ENCODE peak calls at places on chromosomes 16 and 17, in five cellular contexts. One of them, this sample, is unnamed.

GRCh38 chr17:76714822-76715461 is 4.2 kb upstream of the MXRA7 start:
- DNase-seq in AML-193: peak; percentile 67
- DNase-seq in HS-5: no peak
- DNase-seq in CD4-positive, alpha-beta T cell: peak; percentile 74
- DNase-seq in glutamatergic neuron: peak; percentile 83
- DNase-seq in this sample: no peak

GRCh38 chr17:17959520-17960361 is 12.5 kb downstream of the TOM1L2 start:
- DNase-seq in AML-193: no peak
- DNase-seq in HS-5: no peak
- DNase-seq in CD4-positive, alpha-beta T cell: no peak
- DNase-seq in glutamatergic neuron: no peak
- DNase-seq in this sample: no peak

GRCh38 chr16:23384878-23385277 is 68.1 kb downstream of the COG7 start:
- DNase-seq in AML-193: no peak
- DNase-seq in HS-5: no peak
- DNase-seq in CD4-positive, alpha-beta T cell: no peak
- DNase-seq in glutamatergic neuron: no peak
- DNase-seq in this sample: no peak

GRCh38 chr17:55163408-55163807 is 101.4 kb upstream of the HLF start:
- DNase-seq in AML-193: no peak
- DNase-seq in HS-5: no peak
- DNase-seq in CD4-positive, alpha-beta T cell: no peak
- DNase-seq in glutamatergic neuron: no peak
- DNase-seq in this sample: no peak

GRCh38 chr16:22816475-22816874 is 2.5 kb downstream of the HS3ST2 start:
- DNase-seq in AML-193: no peak
- DNase-seq in HS-5: no peak
- DNase-seq in CD4-positive, alpha-beta T cell: no peak
- DNase-seq in glutamatergic neuron: no peak
- DNase-seq in this sample: no peak

GRCh38 chr16:4016648-4017047 is 99.6 kb downstream of the ADCY9 start:
- DNase-seq in AML-193: peak; percentile 95
- DNase-seq in HS-5: peak; percentile 22
- DNase-seq in CD4-positive, alpha-beta T cell: no peak
- DNase-seq in glutamatergic neuron: no peak
- DNase-seq in this sample: no peak

GRCh38 chr16:20763461-20764232 is at the start of gene ACSM3:
- DNase-seq in AML-193: peak; percentile 93
- DNase-seq in HS-5: peak; percentile 32
- DNase-seq in CD4-positive, alpha-beta T cell: peak; percentile 38
- DNase-seq in glutamatergic neuron: no peak
- DNase-seq in this sample: no peak

GRCh38 chr16:30351586-30352419 is 3.3 kb downstream of the CD2BP2 start:
- DNase-seq in AML-193: no peak
- DNase-seq in HS-5: peak; percentile 37
- DNase-seq in CD4-positive, alpha-beta T cell: no peak
- DNase-seq in glutamatergic neuron: no peak
- DNase-seq in this sample: no peak

GRCh38 chr17:75273968-75274708 is 3.1 kb upstream of the MIF4GD start:
- DNase-seq in AML-193: no peak
- DNase-seq in HS-5: no peak
- DNase-seq in CD4-positive, alpha-beta T cell: no peak
- DNase-seq in glutamatergic neuron: no peak
- DNase-seq in this sample: no peak

GRCh38 chr16:87003414-87003755 is 313.8 kb downstream of the C16orf95 start:
- DNase-seq in AML-193: no peak
- DNase-seq in HS-5: no peak
- DNase-seq in CD4-positive, alpha-beta T cell: no peak
- DNase-seq in glutamatergic neuron: no peak
- DNase-seq in this sample: no peak